ENCODE peak calls at places on chromosomes 13 and 19, in nine cellular contexts. One of them, this sample, is unnamed.
A peak's percentile ranks its signal among the peaks of the same experiment; 100 is the strongest.

GRCh38 chr19:51422053-51422448 is 4.6 kb upstream of the SIGLEC10 start:
- DNase-seq in mammary epithelial cell: peak; percentile 63
- DNase-seq in H9: peak; percentile 90
- DNase-seq in psoas muscle: peak; percentile 82
- DNase-seq in testis: peak; percentile 94
- DNase-seq in cardiac fibroblast: peak; percentile 74
- DNase-seq in CD4-positive, alpha-beta T cell: peak; percentile 80
- DNase-seq in tibial nerve: peak; percentile 56
- DNase-seq in right lobe of liver: peak; percentile 91
- DNase-seq in this sample: peak; percentile 86

GRCh38 chr19:35549174-35549788 is 3.9 kb downstream of the TMEM147 start:
- DNase-seq in right lobe of liver: no peak
- DNase-seq in testis: peak; percentile 39
- DNase-seq in mammary epithelial cell: peak; percentile 58
- DNase-seq in psoas muscle: no peak
- DNase-seq in H9: peak; percentile 79
- DNase-seq in cardiac fibroblast: peak; percentile 78
- DNase-seq in tibial nerve: no peak
- DNase-seq in CD4-positive, alpha-beta T cell: peak; percentile 34
- DNase-seq in this sample: peak; percentile 85

GRCh38 chr13:66138172-66138811 is 1091.8 kb downstream of the PCDH9 start:
- DNase-seq in testis: no peak
- DNase-seq in CD4-positive, alpha-beta T cell: no peak
- DNase-seq in tibial nerve: no peak
- DNase-seq in psoas muscle: no peak
- DNase-seq in H9: no peak
- DNase-seq in right lobe of liver: no peak
- DNase-seq in mammary epithelial cell: no peak
- DNase-seq in cardiac fibroblast: no peak
- DNase-seq in this sample: peak; percentile 11

GRCh38 chr19:8673281-8673891 is 25.2 kb downstream of the ACTL9 start:
- DNase-seq in tibial nerve: no peak
- DNase-seq in psoas muscle: no peak
- DNase-seq in cardiac fibroblast: no peak
- DNase-seq in CD4-positive, alpha-beta T cell: no peak
- DNase-seq in H9: no peak
- DNase-seq in testis: no peak
- DNase-seq in right lobe of liver: no peak
- DNase-seq in mammary epithelial cell: no peak
- DNase-seq in this sample: no peak

GRCh38 chr13:32142956-32143375 is 111.4 kb downstream of the FRY start:
- DNase-seq in mammary epithelial cell: peak; percentile 17
- DNase-seq in tibial nerve: no peak
- DNase-seq in H9: peak; percentile 60
- DNase-seq in cardiac fibroblast: peak; percentile 41
- DNase-seq in right lobe of liver: no peak
- DNase-seq in testis: no peak
- DNase-seq in psoas muscle: no peak
- DNase-seq in CD4-positive, alpha-beta T cell: no peak
- DNase-seq in this sample: no peak

GRCh38 chr13:35866801-35867200 is 264.4 kb downstream of the DCLK1 start:
- DNase-seq in tibial nerve: no peak
- DNase-seq in testis: no peak
- DNase-seq in right lobe of liver: no peak
- DNase-seq in psoas muscle: no peak
- DNase-seq in H9: no peak
- DNase-seq in CD4-positive, alpha-beta T cell: no peak
- DNase-seq in cardiac fibroblast: no peak
- DNase-seq in mammary epithelial cell: no peak
- DNase-seq in this sample: no peak

GRCh38 chr13:43094901-43095300 is 71.5 kb downstream of the DNAJC15 start:
- DNase-seq in tibial nerve: no peak
- DNase-seq in psoas muscle: no peak
- DNase-seq in cardiac fibroblast: no peak
- DNase-seq in testis: no peak
- DNase-seq in mammary epithelial cell: no peak
- DNase-seq in right lobe of liver: no peak
- DNase-seq in H9: no peak
- DNase-seq in CD4-positive, alpha-beta T cell: no peak
- DNase-seq in this sample: peak; percentile 36

GRCh38 chr13:19075418-19075817 is 106.2 kb downstream of the TUBA3C start:
- DNase-seq in tibial nerve: no peak
- DNase-seq in CD4-positive, alpha-beta T cell: no peak
- DNase-seq in psoas muscle: no peak
- DNase-seq in right lobe of liver: no peak
- DNase-seq in cardiac fibroblast: no peak
- DNase-seq in mammary epithelial cell: no peak
- DNase-seq in testis: no peak
- DNase-seq in H9: no peak
- DNase-seq in this sample: no peak

GRCh38 chr13:51928231-51928630 is 66.5 kb downstream of the CCDC70 start:
- DNase-seq in testis: no peak
- DNase-seq in psoas muscle: no peak
- DNase-seq in H9: no peak
- DNase-seq in right lobe of liver: no peak
- DNase-seq in CD4-positive, alpha-beta T cell: no peak
- DNase-seq in mammary epithelial cell: no peak
- DNase-seq in tibial nerve: no peak
- DNase-seq in cardiac fibroblast: no peak
- DNase-seq in this sample: peak; percentile 52

GRCh38 chr19:57813919-57814504 is 701 bp downstream of the ZNF552 start:
- DNase-seq in CD4-positive, alpha-beta T cell: no peak
- DNase-seq in testis: no peak
- DNase-seq in H9: no peak
- DNase-seq in tibial nerve: no peak
- DNase-seq in right lobe of liver: no peak
- DNase-seq in cardiac fibroblast: no peak
- DNase-seq in psoas muscle: no peak
- DNase-seq in mammary epithelial cell: peak; percentile 34
- DNase-seq in this sample: no peak

GRCh38 chr13:75770164-75771145 is 134.3 kb downstream of the LMO7 start:
- DNase-seq in right lobe of liver: no peak
- DNase-seq in psoas muscle: no peak
- DNase-seq in mammary epithelial cell: no peak
- DNase-seq in testis: no peak
- DNase-seq in cardiac fibroblast: peak; percentile 29
- DNase-seq in CD4-positive, alpha-beta T cell: no peak
- DNase-seq in tibial nerve: no peak
- DNase-seq in H9: no peak
- DNase-seq in this sample: no peak

GRCh38 chr19:41373993-41374392 is 2.3 kb upstream of the TMEM91 start:
- DNase-seq in H9: no peak
- DNase-seq in cardiac fibroblast: peak; percentile 87
- DNase-seq in testis: peak; percentile 89
- DNase-seq in mammary epithelial cell: peak; percentile 59
- DNase-seq in tibial nerve: peak; percentile 65
- DNase-seq in right lobe of liver: no peak
- DNase-seq in CD4-positive, alpha-beta T cell: no peak
- DNase-seq in psoas muscle: peak; percentile 90
- DNase-seq in this sample: no peak

GRCh38 chr19:39145180-39145953 is 19.8 kb downstream of the PAK4 start:
- DNase-seq in right lobe of liver: no peak
- DNase-seq in testis: peak; percentile 73
- DNase-seq in mammary epithelial cell: no peak
- DNase-seq in cardiac fibroblast: no peak
- DNase-seq in H9: no peak
- DNase-seq in tibial nerve: no peak
- DNase-seq in psoas muscle: no peak
- DNase-seq in CD4-positive, alpha-beta T cell: no peak
- DNase-seq in this sample: no peak
- TF ChIP-seq CTCF in right lobe of liver: no peak
- TF ChIP-seq CTCF in testis: no peak
- TF ChIP-seq CTCF in mammary epithelial cell: no peak
- TF ChIP-seq CTCF in cardiac fibroblast: no peak
- TF ChIP-seq CTCF in H9: peak; percentile 7
- TF ChIP-seq CTCF in tibial nerve: peak; percentile 26
- TF ChIP-seq CTCF in psoas muscle: no peak
- TF ChIP-seq CTCF in CD4-positive, alpha-beta T cell: no peak
- TF ChIP-seq CTCF in this sample: no peak

GRCh38 chr19:19661141-19661674 is 2.3 kb downstream of the ATP13A1 start:
- DNase-seq in tibial nerve: no peak
- DNase-seq in right lobe of liver: no peak
- DNase-seq in psoas muscle: no peak
- DNase-seq in mammary epithelial cell: no peak
- DNase-seq in testis: no peak
- DNase-seq in H9: peak; percentile 24
- DNase-seq in CD4-positive, alpha-beta T cell: no peak
- DNase-seq in cardiac fibroblast: no peak
- DNase-seq in this sample: no peak

GRCh38 chr19:19661675-19662251 is 1.7 kb downstream of the ATP13A1 start:
- DNase-seq in right lobe of liver: no peak
- DNase-seq in cardiac fibroblast: no peak
- DNase-seq in testis: no peak
- DNase-seq in psoas muscle: no peak
- DNase-seq in mammary epithelial cell: no peak
- DNase-seq in tibial nerve: no peak
- DNase-seq in CD4-positive, alpha-beta T cell: peak; percentile 14
- DNase-seq in H9: peak; percentile 26
- DNase-seq in this sample: peak; percentile 79

GRCh38 chr19:19662866-19663291 is 597 bp downstream of the ATP13A1 start:
- DNase-seq in psoas muscle: peak; percentile 79
- DNase-seq in H9: no peak
- DNase-seq in tibial nerve: no peak
- DNase-seq in testis: no peak
- DNase-seq in mammary epithelial cell: no peak
- DNase-seq in CD4-positive, alpha-beta T cell: no peak
- DNase-seq in right lobe of liver: no peak
- DNase-seq in cardiac fibroblast: peak; percentile 35
- DNase-seq in this sample: no peak

GRCh38 chr19:19662344-19662743 is 1.1 kb downstream of the ATP13A1 start:
- DNase-seq in right lobe of liver: no peak
- DNase-seq in testis: no peak
- DNase-seq in psoas muscle: no peak
- DNase-seq in CD4-positive, alpha-beta T cell: no peak
- DNase-seq in H9: no peak
- DNase-seq in tibial nerve: no peak
- DNase-seq in cardiac fibroblast: no peak
- DNase-seq in mammary epithelial cell: no peak
- DNase-seq in this sample: no peak

DNA sequence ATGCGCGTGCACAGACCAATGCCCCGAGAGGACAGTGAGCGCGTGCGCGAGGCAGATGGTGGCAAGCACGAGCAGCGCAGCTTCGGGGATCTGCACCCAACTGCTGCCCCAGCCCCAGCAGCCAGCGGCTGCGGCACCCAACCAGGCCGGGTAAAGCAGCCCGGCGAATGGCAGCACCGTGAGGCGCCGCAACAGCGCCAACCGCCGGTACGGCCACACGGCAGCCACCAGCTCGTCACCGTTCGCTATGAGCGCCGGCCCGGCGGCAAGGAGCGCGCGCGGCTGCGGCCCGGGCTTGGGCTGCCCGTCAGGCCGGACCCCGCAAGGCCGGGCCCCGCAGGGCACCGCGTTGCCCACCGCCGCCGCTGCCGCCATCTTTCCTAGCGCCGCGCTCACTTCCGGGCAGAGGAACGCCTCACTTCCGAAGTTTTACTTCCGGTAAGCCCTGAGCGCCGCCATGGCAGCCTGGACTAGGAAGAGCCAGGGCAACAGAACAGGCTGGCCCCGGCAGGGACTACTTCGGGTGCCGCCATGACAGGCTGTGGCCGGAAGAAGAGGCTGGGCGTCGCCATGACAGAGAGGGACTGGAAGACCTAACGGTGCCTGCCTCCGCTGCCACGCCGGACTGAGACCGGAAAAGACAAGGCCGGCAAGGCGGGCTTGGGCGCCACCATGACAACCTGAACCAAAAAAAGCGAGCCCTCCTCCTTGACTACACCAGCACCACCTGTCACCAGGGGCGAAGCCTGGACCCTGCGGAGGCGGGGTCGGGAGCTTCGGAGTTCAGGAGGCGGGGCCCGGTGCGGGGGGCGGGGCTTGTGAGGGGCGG is at the start of gene ATP13A1:
- DNase-seq in testis: peak; percentile 98
- DNase-seq in tibial nerve: peak; percentile 92
- DNase-seq in mammary epithelial cell: peak; percentile 98
- DNase-seq in psoas muscle: peak; percentile 99
- DNase-seq in H9: peak; percentile 95
- DNase-seq in cardiac fibroblast: peak; percentile 97
- DNase-seq in right lobe of liver: peak; percentile 98
- DNase-seq in CD4-positive, alpha-beta T cell: peak; percentile 90
- DNase-seq in this sample: peak; percentile 93
- TF ChIP-seq CTCF in testis: peak; percentile 11
- TF ChIP-seq CTCF in tibial nerve: peak; percentile 46
- TF ChIP-seq CTCF in mammary epithelial cell: no peak
- TF ChIP-seq CTCF in psoas muscle: peak; percentile 23
- TF ChIP-seq CTCF in H9: no peak
- TF ChIP-seq CTCF in cardiac fibroblast: no peak
- TF ChIP-seq CTCF in right lobe of liver: peak; percentile 27
- TF ChIP-seq CTCF in CD4-positive, alpha-beta T cell: no peak
- TF ChIP-seq CTCF in this sample: peak; percentile 18

DNA sequence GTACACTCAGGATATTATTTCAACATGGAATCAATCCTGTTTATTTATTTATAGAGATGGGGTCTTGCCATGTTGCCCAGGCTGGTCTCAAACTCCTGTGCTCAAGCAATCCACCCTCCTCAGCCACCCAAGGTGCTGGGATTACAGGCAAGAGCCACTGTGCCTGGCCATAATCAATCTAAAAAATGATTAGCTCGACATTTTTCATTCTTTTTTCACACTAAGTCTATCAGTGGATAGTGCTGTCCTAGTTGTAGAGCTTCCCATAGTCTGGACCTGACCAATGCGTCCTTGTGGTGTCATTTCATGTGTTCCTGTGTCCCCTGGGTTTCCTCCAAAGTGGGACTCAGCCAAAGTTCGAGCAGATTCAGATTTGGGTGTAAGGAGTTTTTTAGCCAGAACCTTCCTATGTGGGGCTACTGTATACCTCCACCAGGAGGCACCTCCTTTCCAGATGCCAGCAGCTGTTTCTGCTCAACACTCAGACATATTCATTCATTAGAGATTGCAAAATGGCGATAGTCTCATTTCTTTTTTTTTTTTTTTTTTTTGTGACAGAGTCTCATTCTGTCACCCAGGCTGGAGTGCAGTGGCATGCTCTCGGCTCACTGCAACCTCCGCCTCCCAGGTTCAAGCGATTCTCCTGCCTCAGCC is 61.1 kb downstream of the MAP4K1 start:
- DNase-seq in H9: no peak
- DNase-seq in CD4-positive, alpha-beta T cell: no peak
- DNase-seq in testis: no peak
- DNase-seq in mammary epithelial cell: peak; percentile 28
- DNase-seq in right lobe of liver: no peak
- DNase-seq in tibial nerve: no peak
- DNase-seq in cardiac fibroblast: no peak
- DNase-seq in psoas muscle: peak; percentile 12
- DNase-seq in this sample: no peak
- TF ChIP-seq CTCF in H9: peak; percentile 40
- TF ChIP-seq CTCF in CD4-positive, alpha-beta T cell: no peak
- TF ChIP-seq CTCF in testis: no peak
- TF ChIP-seq CTCF in mammary epithelial cell: peak; percentile 80
- TF ChIP-seq CTCF in right lobe of liver: no peak
- TF ChIP-seq CTCF in tibial nerve: no peak
- TF ChIP-seq CTCF in cardiac fibroblast: peak; percentile 21
- TF ChIP-seq CTCF in psoas muscle: no peak
- TF ChIP-seq CTCF in this sample: peak; percentile 35

DNA sequence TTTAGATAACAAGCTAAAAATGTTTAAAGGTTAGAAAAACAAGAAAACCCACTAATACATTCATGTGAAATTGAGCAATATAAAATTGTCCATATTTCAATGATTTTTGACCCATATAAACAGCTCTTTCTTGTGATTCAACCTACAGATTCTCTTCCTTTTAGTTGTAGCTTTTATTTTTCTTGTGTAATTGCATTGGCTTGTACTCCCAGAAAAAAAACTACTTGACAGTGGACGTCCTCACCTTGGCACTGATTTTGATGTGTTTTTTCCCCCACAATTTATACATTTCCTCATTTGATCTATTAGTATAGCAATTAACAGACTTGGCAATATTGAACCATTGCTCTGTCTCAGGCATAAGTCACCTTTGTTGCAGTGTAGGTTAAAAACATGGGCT is 4.7 kb downstream of the CCDC194 start:
- DNase-seq in psoas muscle: no peak
- DNase-seq in cardiac fibroblast: no peak
- DNase-seq in CD4-positive, alpha-beta T cell: no peak
- DNase-seq in mammary epithelial cell: no peak
- DNase-seq in testis: no peak
- DNase-seq in H9: no peak
- DNase-seq in right lobe of liver: no peak
- DNase-seq in tibial nerve: no peak
- DNase-seq in this sample: no peak
- TF ChIP-seq CTCF in psoas muscle: no peak
- TF ChIP-seq CTCF in cardiac fibroblast: no peak
- TF ChIP-seq CTCF in CD4-positive, alpha-beta T cell: no peak
- TF ChIP-seq CTCF in mammary epithelial cell: no peak
- TF ChIP-seq CTCF in testis: no peak
- TF ChIP-seq CTCF in H9: no peak
- TF ChIP-seq CTCF in right lobe of liver: no peak
- TF ChIP-seq CTCF in tibial nerve: no peak
- TF ChIP-seq CTCF in this sample: no peak

This sample was measured in GM13977.